ENCODE peak calls at places on chromosomes 6 and 20, in five cellular contexts. A is heart left ventricle, O is prostate gland, T is nephron progenitor cell, D is epithelial cell of esophagus. X is an unnamed sample.

GRCh38 chr6:141634269-141634668 is 498.5 kb upstream of the GJE1 start:
- DNase-seq in A (no peak), O (no peak), T (no peak), D (no peak), X (no peak)

GRCh38 chr6:52736145-52736544 is 27.1 kb downstream of the GSTA2 start:
- DNase-seq in A (no peak), O (no peak), T (no peak), D (no peak), X (no peak)

GRCh38 chr20:688809-689208 is 13.2 kb upstream of the SCRT2 start:
- DNase-seq in A (no peak), O (no peak), T (peak; percentile 52), D (peak; percentile 34), X (no peak)

GRCh38 chr20:45253260-45253659 is 1.1 kb downstream of the SLPI start:
- DNase-seq in A (no peak), O (no peak), T (no peak), D (peak; percentile 58), X (no peak)

GRCh38 chr6:40160826-40161225 is 226.6 kb upstream of the MOCS1 start:
- DNase-seq in A (no peak), O (no peak), T (no peak), D (peak; percentile 11), X (no peak)

GRCh38 chr6:133130863-133131262 is 110.3 kb upstream of the EYA4 start:
- DNase-seq in A (peak; percentile 84), O (peak; percentile 69), T (no peak), D (peak; percentile 92), X (no peak)

GRCh38 chr20:1894951-1895673 is at the start of gene SIRPA:
- DNase-seq in A (peak; percentile 68), O (peak; percentile 58), T (peak; percentile 61), D (peak; percentile 75), X (peak; percentile 65)

GRCh38 chr6:152167639-152168603 is 360.4 kb downstream of the ESR1 start:
- DNase-seq in A (no peak), O (no peak), T (no peak), D (no peak), X (no peak)

GRCh38 chr6:169233832-169234231 is 19.8 kb downstream of the THBS2 start:
- DNase-seq in A (no peak), O (no peak), T (no peak), D (no peak), X (no peak)

GRCh38 chr6:119627908-119628669 is 278.5 kb upstream of the MAN1A1 start:
- DNase-seq in A (no peak), O (no peak), T (no peak), D (peak; percentile 85), X (no peak)

GRCh38 chr20:47785321-47785899 is at the start of gene SULF2:
- DNase-seq in A (peak; percentile 69), O (no peak), T (peak; percentile 74), D (peak; percentile 50), X (peak; percentile 63)

GRCh38 chr6:110951986-110952794 is 6.3 kb upstream of the GTF3C6 start:
- DNase-seq in A (no peak), O (peak; percentile 64), T (no peak), D (peak; percentile 88), X (no peak)

GRCh38 chr6:74320715-74321114 is 624.7 kb downstream of the CD109 start:
- DNase-seq in A (no peak), O (no peak), T (no peak), D (no peak), X (no peak)

GRCh38 chr6:100614933-100615332 is 150.2 kb upstream of the SIM1 start:
- DNase-seq in A (no peak), O (no peak), T (no peak), D (no peak), X (no peak)

GRCh38 chr6:150635906-150636514 is 36.3 kb downstream of the PLEKHG1 start:
- DNase-seq in A (no peak), O (no peak), T (no peak), D (no peak), X (no peak)

GRCh38 chr6:33384581-33385020 is 7.0 kb upstream of the KIFC1 start:
- DNase-seq in A (no peak), O (no peak), T (no peak), D (peak; percentile 80), X (no peak)
- TF ChIP-seq CTCF in A (no peak), O (no peak), T (peak; percentile 37), D (peak; percentile 64), X (no peak)

GRCh38 chr20:23141016-23141415 is 54.9 kb upstream of the CD93 start:
- DNase-seq in A (no peak), O (no peak), T (no peak), D (no peak), X (no peak)

GRCh38 chr20:23141450-23142161 is 55.5 kb upstream of the CD93 start:
- DNase-seq in A (no peak), O (no peak), T (no peak), D (no peak), X (no peak)

GRCh38 chr20:23143098-23143497 is 57.0 kb upstream of the CD93 start:
- DNase-seq in A (peak; percentile 74), O (no peak), T (no peak), D (peak; percentile 91), X (no peak)

GRCh38 chr20:23143986-23144695 is 58.0 kb upstream of the CD93 start:
- DNase-seq in A (no peak), O (no peak), T (no peak), D (peak; percentile 84), X (no peak)

DNA sequence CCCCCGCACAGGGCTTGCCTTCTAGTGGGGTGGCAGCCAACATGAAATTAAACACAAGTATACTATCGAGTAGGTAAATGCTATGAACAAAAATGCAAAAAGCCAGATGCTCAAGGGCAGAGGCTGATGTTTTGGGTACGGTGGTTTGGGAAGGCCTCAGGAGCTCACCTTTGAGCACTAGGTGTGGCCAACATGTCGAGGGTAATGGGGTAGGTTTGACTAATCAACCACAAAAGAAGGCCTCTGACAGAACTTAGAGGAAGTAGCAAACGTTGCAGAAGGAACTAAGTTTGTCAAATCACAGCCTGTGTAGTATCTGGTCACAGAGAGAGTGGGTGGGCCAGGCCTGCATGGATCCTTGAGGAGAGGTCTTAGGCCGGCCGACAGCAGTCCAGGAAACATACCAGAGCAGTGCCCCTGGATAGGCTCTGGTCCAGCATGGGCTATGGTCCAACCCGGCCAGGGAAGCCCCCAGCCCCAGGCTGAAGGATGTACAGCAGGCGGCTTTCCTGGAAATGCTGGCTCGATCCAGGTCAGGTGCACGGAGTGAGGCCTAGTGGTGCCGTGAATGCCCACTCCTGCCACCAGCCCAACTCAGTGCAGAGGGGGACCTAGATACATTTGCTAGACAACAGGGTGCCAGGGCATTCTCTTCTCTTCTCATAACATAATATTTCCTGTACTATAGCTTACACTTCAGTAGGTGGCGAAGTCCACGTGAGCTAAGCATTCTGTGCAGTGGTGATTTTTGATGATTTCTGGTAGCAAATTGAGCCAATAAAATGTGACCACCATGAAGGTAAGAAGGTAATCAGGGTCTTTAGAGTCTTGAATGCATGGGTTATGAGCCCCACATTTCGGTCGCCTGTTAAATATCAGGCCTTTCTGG is 56.3 kb upstream of the CD93 start:
- DNase-seq in A (no peak), O (no peak), T (no peak), D (peak; percentile 45), X (peak; percentile 62)
- TF ChIP-seq CTCF in A (no peak), O (no peak), T (no peak), D (no peak), X (no peak)

DNA sequence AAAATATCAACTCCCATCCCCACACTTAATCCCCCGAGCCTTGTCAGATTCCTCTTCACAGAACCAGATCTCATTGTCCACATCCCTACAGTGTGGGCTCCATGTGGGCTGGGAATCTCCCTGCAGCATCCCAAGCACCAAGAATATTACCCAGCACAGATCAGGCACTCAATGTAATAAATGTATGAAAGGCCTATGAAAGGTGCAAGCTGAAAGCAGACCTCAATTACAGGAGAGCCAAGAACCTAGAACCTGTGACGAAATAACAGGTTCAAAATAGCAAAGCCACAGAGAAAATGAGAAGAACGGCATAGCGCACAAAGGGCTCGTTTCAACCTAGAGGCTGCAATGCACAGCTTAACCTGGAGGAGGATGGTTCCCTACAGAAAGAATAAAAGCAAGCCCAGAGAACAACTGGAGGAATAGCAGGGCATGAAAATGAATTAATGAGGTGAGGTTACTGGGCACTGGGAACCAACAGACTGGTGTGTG is 3.1 kb downstream of the SLC23A2 start:
- DNase-seq in A (no peak), O (no peak), T (no peak), D (no peak), X (peak; percentile 71)
- TF ChIP-seq CTCF in A (no peak), O (no peak), T (no peak), D (no peak), X (no peak)

GRCh38 chr20:58853466-58853865 is 950 bp downstream of the GNAS start:
- DNase-seq in A (no peak), O (no peak), T (no peak), D (no peak), X (no peak)

GRCh38 chr20:58851221-58851968 is 693 bp upstream of the GNAS-AS1 start:
- DNase-seq in A (no peak), O (no peak), T (peak; percentile 19), D (no peak), X (peak; percentile 35)

GRCh38 chr20:58852559-58853271 is at the start of gene GNAS:
- DNase-seq in A (peak; percentile 61), O (peak; percentile 42), T (peak; percentile 75), D (peak; percentile 73), X (peak; percentile 69)

GRCh38 chr20:58851969-58852458 is 502 bp upstream of the GNAS start:
- DNase-seq in A (no peak), O (no peak), T (no peak), D (no peak), X (no peak)

DNA sequence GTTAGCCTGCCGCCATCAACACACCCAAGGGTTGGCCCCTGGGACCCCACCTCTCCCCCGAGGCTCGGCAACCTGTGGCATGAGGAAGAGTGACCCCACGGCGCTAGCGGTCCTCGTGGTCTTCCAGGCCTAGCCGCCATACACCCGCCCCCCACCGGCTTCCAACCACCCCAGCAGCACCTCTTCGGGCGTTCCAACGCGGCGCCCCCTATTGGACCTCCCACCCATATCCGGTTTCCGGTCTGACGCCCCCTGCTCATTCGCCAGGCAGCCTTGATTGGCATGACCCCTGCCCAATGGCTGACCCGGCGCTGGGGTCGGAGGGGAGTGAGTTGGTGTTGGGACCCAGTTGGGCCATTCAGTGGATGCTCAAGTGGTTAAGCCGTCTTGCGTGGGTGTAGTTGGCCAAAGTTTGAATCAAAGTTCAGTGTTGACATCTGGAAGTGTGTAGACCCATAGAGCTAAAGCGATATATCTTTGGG is at the start of gene GNAS-AS1:
- DNase-seq in A (peak; percentile 85), O (peak; percentile 49), T (peak; percentile 91), D (peak; percentile 87), X (peak; percentile 96)
- TF ChIP-seq CTCF in A (no peak), O (no peak), T (no peak), D (peak; percentile 4), X (no peak)

GRCh38 chr6:6471276-6471675 is 117.2 kb upstream of the LY86 start:
- DNase-seq in A (no peak), O (no peak), T (no peak), D (no peak), X (no peak)
- TF ChIP-seq CTCF in A (no peak), O (no peak), T (no peak), D (no peak), X (no peak)

DNA sequence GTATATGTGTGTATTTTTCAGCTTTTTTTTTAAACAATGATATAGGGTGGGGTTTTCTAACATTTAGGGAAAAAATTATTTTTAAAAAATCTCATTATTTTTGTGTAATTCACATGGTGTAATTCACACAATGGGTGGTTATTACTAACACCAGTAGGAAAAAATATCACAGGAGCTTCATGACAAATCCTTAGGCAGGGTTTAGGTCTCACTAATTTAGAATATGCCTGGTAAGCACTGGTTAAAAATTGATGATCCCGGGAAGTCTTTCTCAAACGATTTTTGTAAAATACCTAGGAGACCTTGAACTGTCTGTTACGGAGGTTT is 29.5 kb upstream of the ZNF217 start:
- DNase-seq in A (no peak), O (no peak), T (no peak), D (no peak), X (no peak)
- TF ChIP-seq CTCF in A (no peak), O (no peak), T (no peak), D (no peak), X (no peak)

X was measured in GM13976.